ENCODE peak calls at places on chromosomes 2 and 18, in nine cellular contexts. Y is NB4, X is HepG2, A is K562, Q is A549, W is SK-N-SH, G is GM12878, V is HCT116, O is endothelial cell of umbilical vein. J is an unnamed sample.

GRCh38 chr2:176126929-176127768 is 2.4 kb upstream of the HOXD8 start:
- DNase-seq in V (no peak), W (peak; percentile 63), O (peak; percentile 68), A (peak; percentile 72), X (peak; percentile 13), G (no peak), Q (no peak), Y (peak; percentile 69), J (peak; percentile 69)

GRCh38 chr2:133986076-133986837 is 267.6 kb upstream of the MGAT5 start:
- DNase-seq in W (no peak), X (no peak), O (no peak), G (no peak), Y (no peak), V (no peak), Q (peak; percentile 6), A (peak; percentile 48), J (no peak)

GRCh38 chr18:79555885-79556284 is 123.7 kb upstream of the CTDP1 start:
- DNase-seq in Y (no peak), Q (no peak), W (no peak), O (no peak), X (no peak), V (no peak), G (no peak), A (no peak), J (no peak)

GRCh38 chr2:157497603-157498314 is 53.9 kb upstream of the CYTIP start:
- DNase-seq in O (peak; percentile 36), G (no peak), V (peak; percentile 13), X (peak; percentile 19), Y (peak; percentile 53), A (peak; percentile 54), W (peak; percentile 36), Q (peak; percentile 5), J (no peak)

GRCh38 chr18:31825772-31826171 is 65.1 kb upstream of the SLC25A52 start:
- DNase-seq in O (no peak), V (no peak), Q (no peak), X (no peak), W (no peak), Y (no peak), A (no peak), G (peak; percentile 31), J (peak; percentile 81)

GRCh38 chr2:26251893-26252292 is 7.2 kb downstream of the HADHB start:
- DNase-seq in V (no peak), X (no peak), W (no peak), Y (no peak), G (no peak), A (no peak), O (no peak), Q (no peak), J (no peak)

GRCh38 chr2:176653856-176654443 is 384.7 kb downstream of the MTX2 start:
- DNase-seq in Q (peak; percentile 44), G (no peak), V (peak; percentile 72), W (peak; percentile 61), O (peak; percentile 86), X (peak; percentile 57), A (peak; percentile 54), Y (peak; percentile 82), J (peak; percentile 74)

GRCh38 chr18:47113796-47114540 is 36.3 kb downstream of the HDHD2 start:
- DNase-seq in Y (no peak), X (no peak), Q (no peak), W (no peak), A (no peak), G (no peak), V (no peak), O (no peak), J (no peak)

GRCh38 chr2:110853516-110853915 is 121.1 kb downstream of the ACOXL start:
- DNase-seq in O (peak; percentile 25), V (peak; percentile 27), Q (peak; percentile 38), Y (peak; percentile 67), G (no peak), X (peak; percentile 42), W (no peak), A (peak; percentile 42), J (peak; percentile 65)

GRCh38 chr2:58918138-58918537 is 677.0 kb upstream of the FANCL start:
- DNase-seq in W (no peak), G (no peak), Q (no peak), A (no peak), V (no peak), Y (no peak), O (no peak), X (no peak), J (no peak)

GRCh38 chr2:144020047-144020446 is 499.9 kb downstream of the ZEB2 start:
- DNase-seq in V (no peak), O (no peak), W (no peak), G (no peak), Q (no peak), X (no peak), A (no peak), Y (no peak), J (peak; percentile 15)

GRCh38 chr2:239499989-239500914 is 99.4 kb upstream of the HDAC4 start:
- DNase-seq in A (no peak), V (no peak), Q (no peak), G (no peak), O (no peak), Y (peak; percentile 67), W (no peak), X (no peak), J (no peak)

GRCh38 chr2:60552851-60553495 is 481 bp downstream of the BCL11A start:
- DNase-seq in O (no peak), X (no peak), A (no peak), V (no peak), Y (no peak), W (no peak), G (no peak), Q (no peak), J (no peak)

GRCh38 chr2:149657393-149657792 is 69.8 kb upstream of the MMADHC start:
- DNase-seq in Q (no peak), Y (no peak), O (no peak), G (no peak), W (no peak), V (no peak), A (no peak), X (no peak), J (no peak)

DNA sequence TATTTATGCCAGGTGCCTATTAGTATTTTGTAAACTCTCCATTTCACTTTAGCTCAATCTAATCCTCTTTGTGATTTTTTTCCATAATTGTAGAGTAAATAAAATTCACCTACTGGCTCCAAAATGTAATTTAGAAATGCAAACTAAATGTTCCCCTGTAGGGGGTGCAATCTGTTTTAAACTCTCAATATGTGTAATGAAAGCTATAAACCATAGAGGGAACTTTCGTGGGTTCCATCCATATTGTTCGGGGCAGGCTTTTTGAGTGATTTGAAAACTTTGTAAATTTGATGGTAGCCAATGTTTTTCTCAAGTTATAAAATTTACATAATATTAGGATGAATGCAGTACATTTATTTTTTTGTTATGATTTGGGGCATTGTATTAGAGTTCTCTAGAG is 49.4 kb downstream of the TSPYL6 start:
- DNase-seq in Q (peak; percentile 45), O (peak; percentile 58), X (peak; percentile 50), W (peak; percentile 48), G (no peak), Y (peak; percentile 48), V (peak; percentile 37), A (peak; percentile 22), J (no peak)
- TF ChIP-seq MAX in Q (no peak), O (no peak), X (no peak), W (no peak), G (no peak), Y (no peak), V (no peak), A (no peak), J (no peak)

DNA sequence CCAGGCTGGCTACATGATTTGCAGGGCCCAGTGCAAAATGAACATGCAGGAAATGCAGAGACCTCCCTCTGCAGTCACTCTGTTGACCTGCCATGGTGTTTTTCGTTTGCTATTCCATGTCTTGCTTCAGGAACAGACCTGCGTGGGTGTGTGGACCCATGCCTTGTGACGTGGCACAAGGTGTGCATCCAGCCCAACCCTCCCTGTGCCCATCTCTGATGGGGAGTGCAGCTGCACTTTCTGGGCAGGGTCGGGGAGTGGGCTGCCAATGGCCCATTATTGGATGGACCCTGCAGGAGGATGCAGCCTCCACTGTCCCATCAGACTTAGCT is 33.1 kb downstream of the NAPG start:
- DNase-seq in W (no peak), X (no peak), V (no peak), A (no peak), O (no peak), Y (no peak), Q (no peak), G (no peak), J (no peak)
- TF ChIP-seq MAX in W (no peak), X (no peak), V (no peak), A (no peak), O (no peak), Y (no peak), Q (no peak), G (no peak), J (no peak)

GRCh38 chr2:201148434-201148833 is 32.5 kb downstream of the CFLAR start:
- DNase-seq in A (no peak), V (no peak), Y (no peak), W (no peak), G (no peak), O (no peak), Q (no peak), X (no peak), J (no peak)

GRCh38 chr2:201149064-201149820 is 33.3 kb downstream of the CFLAR start:
- DNase-seq in G (no peak), V (peak; percentile 77), X (peak; percentile 97), O (peak; percentile 76), Q (peak; percentile 58), A (no peak), W (no peak), Y (no peak), J (no peak)

GRCh38 chr2:201151127-201152074 is 31.5 kb upstream of the CASP10 start:
- DNase-seq in O (peak; percentile 84), X (peak; percentile 39), G (no peak), Q (peak; percentile 77), V (peak; percentile 86), Y (peak; percentile 78), A (no peak), W (no peak), J (no peak)

GRCh38 chr2:201152517-201152916 is 30.4 kb upstream of the CASP10 start:
- DNase-seq in A (no peak), G (no peak), V (no peak), W (no peak), Y (no peak), Q (no peak), X (no peak), O (no peak), J (no peak)

GRCh38 chr2:201150454-201151020 is 32.4 kb upstream of the CASP10 start:
- DNase-seq in G (no peak), W (no peak), O (no peak), Y (no peak), X (no peak), Q (no peak), V (no peak), A (peak; percentile 43), J (no peak)
- TF ChIP-seq MAX in G (no peak), W (no peak), O (no peak), Y (no peak), X (no peak), Q (no peak), V (no peak), A (no peak), J (no peak)

DNA sequence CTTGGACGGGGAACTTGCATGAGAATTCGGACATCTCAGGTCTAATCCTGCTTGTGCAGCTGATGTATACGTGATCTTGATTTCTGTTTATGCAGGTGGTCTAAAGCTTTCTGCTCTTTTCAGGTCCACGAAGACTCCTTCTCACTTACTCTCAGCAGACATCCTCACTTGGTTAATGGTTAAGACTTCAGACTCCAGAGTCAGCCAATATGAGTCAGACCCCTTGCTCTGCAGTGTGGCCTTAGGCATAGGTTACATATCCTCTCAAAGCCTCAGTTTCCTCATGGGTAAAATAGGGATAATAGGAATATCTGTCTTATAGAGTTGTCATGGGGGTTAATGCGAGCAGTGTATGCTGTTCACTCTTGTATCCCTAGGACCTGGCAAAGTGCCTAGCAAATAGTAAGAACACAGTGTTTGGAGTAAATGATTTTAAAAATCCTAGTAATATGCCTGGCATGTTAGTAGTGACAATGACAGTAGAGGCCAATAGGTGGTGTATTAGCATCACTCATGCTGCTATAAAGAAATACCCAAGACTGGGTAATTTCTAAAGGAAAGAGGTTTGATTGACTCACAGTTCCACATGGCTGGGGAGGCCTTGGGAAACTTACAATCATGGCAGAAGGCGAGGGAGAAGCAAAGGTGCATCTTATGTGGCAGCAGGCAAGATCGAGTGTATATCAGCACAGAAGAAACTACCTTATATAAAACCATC is 42.3 kb downstream of the XRCC5 start:
- DNase-seq in Y (no peak), Q (no peak), G (no peak), A (no peak), O (no peak), W (peak; percentile 6), V (no peak), X (no peak), J (no peak)
- TF ChIP-seq MAX in Y (no peak), Q (no peak), G (no peak), A (no peak), O (no peak), W (no peak), V (no peak), X (no peak), J (no peak)